ENCODE peak calls at places on chromosomes 6 and 20, in eight cellular contexts. L is gastrocnemius medialis, S is ovary, T is breast epithelium, A is GM23248, J is heart right ventricle, O is neural progenitor cell, M is uterus. N is an unnamed sample.

GRCh38 chr6:52167272-52167671 is 18.9 kb upstream of the IL17A start:
- DNase-seq in A (no peak), J (no peak), O (no peak), T (no peak), M (no peak), S (no peak), L (no peak), N (no peak)

GRCh38 chr6:94510877-94511276 is 1066.5 kb upstream of the MANEA start:
- DNase-seq in T (no peak), A (no peak), J (no peak), S (no peak), L (no peak), O (no peak), M (no peak), N (no peak)

GRCh38 chr20:7695622-7696021 is 244.6 kb downstream of the HAO1 start:
- DNase-seq in L (no peak), A (peak; percentile 65), O (no peak), T (no peak), S (no peak), J (no peak), M (no peak), N (no peak)

GRCh38 chr6:21479140-21479539 is 114.4 kb upstream of the SOX4 start:
- DNase-seq in M (peak; percentile 31), T (no peak), S (peak; percentile 61), O (no peak), A (peak; percentile 29), J (peak; percentile 18), L (no peak), N (no peak)

GRCh38 chr6:3884007-3884745 is 35.0 kb downstream of the FAM50B start:
- DNase-seq in M (no peak), T (no peak), S (no peak), A (peak; percentile 80), L (no peak), J (no peak), O (no peak), N (no peak)

GRCh38 chr6:31723980-31724691 is 963 bp downstream of the MPIG6B start:
- DNase-seq in O (no peak), T (no peak), A (no peak), M (no peak), S (no peak), L (no peak), J (peak; percentile 36), N (no peak)

GRCh38 chr20:58542411-58543095 is 27.4 kb upstream of the APCDD1L start:
- DNase-seq in A (peak; percentile 41), T (no peak), L (no peak), S (no peak), O (no peak), J (no peak), M (no peak), N (peak; percentile 28)

GRCh38 chr20:53028337-53029007 is 56.3 kb downstream of the TSHZ2 start:
- DNase-seq in O (no peak), T (no peak), A (peak; percentile 79), S (no peak), M (no peak), L (no peak), J (no peak), N (no peak)

GRCh38 chr20:32508775-32509119 is 76.4 kb downstream of the NOL4L start:
- DNase-seq in M (no peak), J (no peak), S (no peak), O (no peak), L (no peak), A (no peak), T (no peak), N (no peak)

GRCh38 chr6:116008470-116009229 is 52.0 kb downstream of the FRK start:
- DNase-seq in O (no peak), J (peak; percentile 11), A (peak; percentile 79), M (no peak), L (no peak), T (no peak), S (no peak), N (no peak)

GRCh38 chr6:146543940-146544661 is 468 bp downstream of the RAB32 start:
- DNase-seq in L (peak; percentile 3), O (peak; percentile 45), T (peak; percentile 30), S (no peak), A (peak; percentile 72), J (no peak), M (peak; percentile 39), N (peak; percentile 66)

GRCh38 chr20:13525225-13525940 is 113.3 kb downstream of the TASP1 start:
- DNase-seq in A (peak; percentile 90), L (no peak), M (no peak), S (no peak), O (peak; percentile 7), T (no peak), J (no peak), N (no peak)

GRCh38 chr20:13526551-13526950 is 112.2 kb downstream of the TASP1 start:
- DNase-seq in S (no peak), A (peak; percentile 9), O (no peak), J (no peak), L (no peak), T (no peak), M (no peak), N (no peak)

DNA sequence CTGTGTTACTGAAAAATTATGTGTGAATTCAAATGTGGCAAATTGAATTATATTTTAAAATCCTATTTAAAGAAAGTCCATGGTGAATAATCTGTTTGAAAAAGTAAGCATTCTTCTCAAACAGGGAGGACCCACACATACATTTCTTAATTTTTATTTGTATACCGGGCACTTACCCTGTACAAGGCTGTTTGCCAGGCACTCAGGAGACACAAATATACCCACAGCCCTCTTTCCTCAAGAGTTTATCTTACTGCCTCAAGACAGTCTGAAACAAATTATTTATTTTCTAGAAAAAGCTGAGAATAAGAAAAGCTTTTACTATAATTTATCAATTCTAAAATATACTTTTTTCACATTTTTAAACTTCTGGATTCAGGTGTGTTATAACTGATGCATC is 114.4 kb downstream of the TASP1 start:
- DNase-seq in M (no peak), S (no peak), O (no peak), A (no peak), L (no peak), J (no peak), T (no peak), N (no peak)
- H3K27ac ChIP-seq in M (no peak overlapping the region), S (no peak overlapping the region), O (no peak overlapping the region), A (peak overlapping the region; percentile 82), L (no peak overlapping the region), J (no peak overlapping the region), T (no peak overlapping the region), N (no peak overlapping the region)

DNA sequence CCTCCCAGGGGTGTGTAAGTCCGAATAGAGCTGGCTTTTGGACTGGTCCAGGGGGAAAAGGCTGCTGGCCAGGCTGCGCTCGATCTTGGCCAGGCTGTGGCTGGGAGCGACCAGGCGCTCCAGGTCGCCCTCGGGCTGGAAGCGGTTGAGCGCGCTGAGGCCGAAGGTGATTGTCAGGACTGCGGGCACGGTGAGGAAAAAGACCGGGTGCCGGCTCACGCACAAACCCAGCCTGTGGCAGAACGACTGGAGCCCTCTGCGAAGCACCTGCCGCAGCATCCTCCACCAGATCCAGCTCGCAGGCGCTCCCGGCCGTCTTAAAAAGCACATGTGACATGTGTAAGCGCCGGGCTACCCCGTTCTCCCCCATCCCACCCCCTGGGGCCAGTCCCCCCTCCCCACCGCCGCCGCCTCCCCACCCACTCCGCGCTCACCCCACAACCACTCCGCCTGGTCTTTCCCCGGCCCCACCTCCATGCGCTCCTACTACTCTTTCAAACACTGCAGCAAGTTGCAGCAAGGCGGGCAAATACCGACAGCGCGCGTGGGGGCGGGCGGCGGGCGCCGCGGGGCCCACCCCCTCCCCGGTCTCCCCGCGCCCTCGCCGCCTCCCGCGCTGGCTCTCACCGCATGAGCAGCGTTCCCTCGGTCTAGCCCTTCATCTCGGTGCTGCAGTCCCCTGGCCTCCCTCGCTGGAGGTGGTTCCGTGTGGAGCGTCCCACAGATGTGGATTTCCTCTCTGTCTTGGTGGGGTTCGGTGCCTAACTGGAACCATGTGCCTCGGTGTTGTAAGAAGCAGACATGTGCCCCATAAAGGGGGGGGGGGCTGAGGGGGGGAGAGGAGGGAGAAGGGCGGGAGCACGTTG is 42.4 kb downstream of the PTCHD4 start:
- DNase-seq in T (no peak), J (peak; percentile 13), L (no peak), M (no peak), O (peak; percentile 63), S (no peak), A (peak; percentile 23), N (no peak)
- H3K4me3 ChIP-seq in T (peak overlapping the region; percentile 20), J (peak overlapping the region; percentile 42), L (peak overlapping the region; percentile 31), M (no peak overlapping the region), O (peak overlapping the region; percentile 55), S (no peak overlapping the region), A (peak overlapping the region; percentile 47), N (no peak overlapping the region)

GRCh38 chr6:157961116-157961515 is 20.5 kb upstream of the SYNJ2 start:
- DNase-seq in S (no peak), A (no peak), O (no peak), T (no peak), M (no peak), L (no peak), J (no peak), N (no peak)

GRCh38 chr6:157965387-157965786 is 16.3 kb upstream of the SYNJ2 start:
- DNase-seq in S (no peak), M (no peak), A (no peak), O (no peak), L (no peak), J (no peak), T (no peak), N (no peak)

GRCh38 chr6:157964139-157964538 is 17.5 kb upstream of the SYNJ2 start:
- DNase-seq in L (no peak), O (no peak), T (no peak), S (no peak), A (no peak), J (no peak), M (no peak), N (no peak)

GRCh38 chr6:157961829-157962228 is 19.8 kb upstream of the SYNJ2 start:
- DNase-seq in O (no peak), M (no peak), L (no peak), T (no peak), J (no peak), A (no peak), S (no peak), N (no peak)

DNA sequence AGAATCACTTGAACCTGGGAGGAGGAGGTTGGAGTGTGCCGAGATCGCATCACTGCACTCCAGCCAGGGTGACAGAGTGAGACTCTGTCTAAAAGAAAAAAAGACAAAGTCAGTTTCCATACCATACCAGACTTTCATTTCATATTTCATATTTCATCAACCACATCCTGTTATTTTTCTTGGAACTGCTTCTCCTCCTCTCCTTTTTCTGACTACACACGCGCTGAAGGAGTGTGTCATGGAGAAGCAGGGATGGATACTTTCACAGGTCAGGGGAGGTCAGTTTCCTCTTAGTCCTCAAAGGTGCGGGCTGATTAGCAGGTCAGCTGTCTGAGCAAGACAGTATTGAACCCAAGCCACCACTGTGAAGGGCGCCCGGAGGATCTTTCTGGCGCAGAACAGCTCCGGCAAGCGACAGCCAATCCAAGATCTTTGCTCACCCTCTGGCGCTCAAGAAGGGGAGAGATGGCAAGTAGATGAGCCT is 19.0 kb upstream of the SYNJ2 start:
- DNase-seq in T (no peak), M (no peak), A (no peak), L (no peak), S (no peak), O (no peak), J (no peak), N (no peak)
- H3K27ac ChIP-seq in T (peak overlapping the region; percentile 76), M (no peak overlapping the region), A (no peak overlapping the region), L (no peak overlapping the region), S (no peak overlapping the region), O (no peak overlapping the region), J (no peak overlapping the region), N (no peak overlapping the region)

DNA sequence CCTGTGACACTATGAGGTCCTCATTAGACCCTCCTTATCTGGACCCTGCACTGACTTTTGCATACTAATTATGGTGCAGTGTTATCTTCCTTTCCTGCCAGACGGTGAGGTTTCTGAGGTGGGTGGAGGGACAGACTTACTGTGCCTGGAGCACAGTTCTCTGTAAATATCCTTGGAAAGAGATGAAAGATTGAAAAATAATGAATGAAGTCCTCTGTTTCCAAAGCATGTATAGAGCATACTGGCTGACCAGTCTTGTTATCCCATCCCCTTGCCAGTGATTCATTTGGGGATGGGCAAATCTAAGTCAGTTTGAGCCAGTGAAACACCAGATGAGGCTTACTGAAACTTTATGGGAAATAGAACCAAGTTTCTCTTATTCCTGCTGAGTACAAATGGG is 152.6 kb upstream of the HDDC2 start:
- DNase-seq in J (no peak), O (no peak), T (no peak), S (no peak), M (no peak), L (no peak), A (no peak), N (no peak)
- H3K4me3 ChIP-seq in J (no peak overlapping the region), O (no peak overlapping the region), T (no peak overlapping the region), S (no peak overlapping the region), M (no peak overlapping the region), L (no peak overlapping the region), A (no peak overlapping the region), N (no peak overlapping the region)

N was measured in right atrium auricular region.